ENCODE peak calls at places on chromosomes 12 and 14, in four cellular contexts. T, R, Y and X are unnamed samples.

GRCh38 chr12:57877876-57878275 is 31.3 kb upstream of the CTDSP2 start:
- DNase-seq in R (no peak), T (no peak), Y (no peak), X (no peak)

GRCh38 chr12:17015501-17015900 is 409.5 kb upstream of the LMO3 start:
- DNase-seq in T (no peak), Y (no peak), R (no peak), X (no peak)

GRCh38 chr14:103109789-103110415 is 13.4 kb upstream of the TNFAIP2 start:
- DNase-seq in T (peak; percentile 73), R (no peak), Y (no peak), X (no peak)

GRCh38 chr12:22321620-22322019 is 12.9 kb downstream of the ST8SIA1 start:
- DNase-seq in T (no peak), R (peak; percentile 17), Y (no peak), X (no peak)

GRCh38 chr14:87045241-87045640 is 947.7 kb downstream of the GALC start:
- DNase-seq in R (no peak), T (no peak), Y (no peak), X (no peak)

GRCh38 chr14:79573486-79573885 is 637.8 kb downstream of the DIO2 start:
- DNase-seq in T (no peak), Y (no peak), R (no peak), X (no peak)

GRCh38 chr12:67042697-67043131 is 226.4 kb upstream of the CAND1 start:
- DNase-seq in R (peak; percentile 9), T (no peak), Y (peak; percentile 26), X (no peak)

GRCh38 chr14:104282332-104283196 is 144.2 kb downstream of the KIF26A start:
- DNase-seq in Y (no peak), R (no peak), T (peak; percentile 9), X (no peak)

GRCh38 chr12:42686514-42687172 is 97.1 kb upstream of the PRICKLE1 start:
- DNase-seq in R (no peak), Y (no peak), T (no peak), X (no peak)

GRCh38 chr12:51270847-51271518 is 768 bp upstream of the SMAGP start:
- DNase-seq in T (no peak), R (no peak), Y (peak; percentile 35), X (no peak)

GRCh38 chr12:57452937-57453509 is 2.1 kb upstream of the INHBE start:
- DNase-seq in R (peak; percentile 88), Y (peak; percentile 65), T (peak; percentile 75), X (no peak)

GRCh38 chr14:77570706-77571293 is 45.6 kb downstream of the SPTLC2 start:
- DNase-seq in Y (no peak), T (no peak), R (no peak), X (no peak)
- H3K27ac ChIP-seq in Y (no peak overlapping the region), T (peak overlapping the region; percentile 65), R (no peak overlapping the region), X (no peak overlapping the region)

DNA sequence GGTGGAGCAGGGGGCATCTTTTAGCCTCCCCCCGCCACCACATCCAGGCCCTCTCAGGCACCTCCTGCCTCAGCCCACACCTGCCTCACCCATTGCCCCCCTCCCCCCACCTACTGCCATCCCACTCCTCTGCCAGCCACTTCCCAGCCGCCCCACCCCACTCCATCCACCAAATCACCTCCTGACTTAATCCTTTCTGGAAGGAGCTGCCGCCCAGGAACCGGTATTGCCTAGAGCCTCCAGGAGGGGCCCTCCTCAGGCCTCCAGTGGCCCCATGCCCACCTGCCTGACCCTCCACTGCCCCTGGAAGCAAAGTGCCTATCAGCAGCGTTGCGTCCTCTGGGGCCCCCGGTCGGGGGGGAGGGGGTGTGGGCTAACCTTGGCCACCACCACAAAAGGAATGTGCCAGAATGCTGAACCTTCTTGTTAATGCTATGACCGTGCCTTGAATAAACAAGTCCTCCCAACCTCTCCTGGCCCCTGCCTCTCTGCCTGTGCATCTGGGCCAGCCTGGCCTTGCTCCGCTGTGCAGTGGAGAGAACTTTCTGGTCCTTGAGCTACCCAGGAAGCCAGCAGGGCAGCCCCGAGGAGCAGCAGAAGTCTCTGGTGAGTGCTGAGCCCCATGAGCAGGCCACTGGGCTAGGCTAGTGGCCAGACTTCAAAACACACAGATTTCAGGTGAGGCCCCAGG is 11.8 kb downstream of the NGB start:
- DNase-seq in T (no peak), R (no peak), Y (no peak), X (no peak)
- H3K27ac ChIP-seq in T (no peak overlapping the region), R (no peak overlapping the region), Y (no peak overlapping the region), X (no peak overlapping the region)

GRCh38 chr12:130154276-130154675 is 8.0 kb upstream of the FZD10 start:
- DNase-seq in Y (no peak), R (no peak), T (no peak), X (no peak)
- H3K27ac ChIP-seq in Y (no peak overlapping the region), R (no peak overlapping the region), T (no peak overlapping the region), X (no peak overlapping the region)

DNA sequence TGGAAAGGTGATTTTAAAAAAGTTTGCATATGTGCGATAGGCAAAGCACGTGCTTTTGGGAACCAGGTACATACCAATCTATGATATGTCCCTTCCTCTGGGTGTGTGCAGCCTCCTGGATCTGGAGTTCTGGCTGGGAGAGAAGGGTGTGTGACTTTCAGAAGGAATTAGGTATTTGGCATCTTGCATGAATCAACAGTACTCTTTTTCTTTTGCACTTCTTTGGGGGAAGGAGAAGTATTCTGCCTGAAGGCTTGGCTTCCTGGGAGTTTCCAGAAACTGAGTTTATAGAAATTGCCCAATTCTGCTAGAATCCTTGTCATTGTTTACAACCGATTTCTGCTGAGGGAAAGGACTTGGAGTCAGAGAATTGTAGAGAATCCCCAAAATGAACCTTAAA is 2.9 kb upstream of the CLMN start:
- DNase-seq in Y (no peak), R (no peak), T (no peak), X (no peak)
- H3K27ac ChIP-seq in Y (peak overlapping the region; percentile 53), R (no peak overlapping the region), T (no peak overlapping the region), X (no peak overlapping the region)